ENCODE peak calls at places on chromosomes 2 and 18, in six cellular contexts. K, W, A, C, E and P are unnamed samples.

GRCh38 chr2:189835855-189836558 is 51.8 kb downstream of the PMS1 start:
- DNase-seq in K (no peak), W (no peak), A (no peak), C (no peak), E (no peak), P (no peak)

GRCh38 chr2:235051436-235052260 is 99.8 kb downstream of the SH3BP4 start:
- DNase-seq in K (no peak), W (no peak), A (no peak), E (peak), C (no peak), P (no peak)

GRCh38 chr2:48824116-48824515 is 68.6 kb upstream of the LHCGR start:
- DNase-seq in C (no peak), A (no peak), E (no peak), W (no peak), K (no peak), P (no peak)

GRCh38 chr18:54378057-54378456 is 20.4 kb downstream of the C18orf54 start:
- DNase-seq in C (no peak), W (no peak), K (no peak), A (no peak), E (no peak), P (no peak)

GRCh38 chr2:85161626-85161960 is 28.4 kb downstream of the TCF7L1 start:
- DNase-seq in E (no peak), A (no peak), C (no peak), K (no peak), W (no peak), P (no peak)

GRCh38 chr18:45245036-45245638 is 370.1 kb upstream of the SLC14A2 start:
- DNase-seq in E (no peak), C (no peak), W (no peak), K (no peak), A (no peak), P (no peak)

GRCh38 chr2:147818741-147819140 is 26.1 kb upstream of the ACVR2A start:
- DNase-seq in K (no peak), C (no peak), A (no peak), E (no peak), W (no peak), P (no peak)

GRCh38 chr2:85933753-85934594 is 45.2 kb upstream of the ST3GAL5 start:
- DNase-seq in A (no peak), K (no peak), W (peak), E (no peak), C (no peak), P (no peak)

GRCh38 chr2:103132536-103133217 is 370.8 kb downstream of the TMEM182 start:
- DNase-seq in C (no peak), E (no peak), W (no peak), K (no peak), A (no peak), P (no peak)

GRCh38 chr18:41436772-41437171 is 518.3 kb upstream of the PIK3C3 start:
- DNase-seq in W (no peak), C (no peak), K (no peak), A (no peak), E (no peak), P (no peak)

GRCh38 chr2:124027182-124027581 is 2.1 kb downstream of the CNTNAP5 start:
- DNase-seq in E (peak), K (no peak), A (peak), W (peak), C (no peak), P (peak)

GRCh38 chr2:10901565-10901964 is 10.2 kb upstream of the KCNF1 start:
- DNase-seq in C (no peak), W (no peak), E (no peak), K (no peak), A (no peak), P (no peak)

GRCh38 chr2:166882851-166883250 is 5.4 kb upstream of the XIRP2 start:
- DNase-seq in W (no peak), K (no peak), E (no peak), C (no peak), A (no peak), P (no peak)

GRCh38 chr2:65231121-65231520 is 3.5 kb downstream of the ACTR2 start:
- DNase-seq in K (no peak), A (no peak), E (no peak), W (no peak), C (no peak), P (no peak)

GRCh38 chr2:217986256-217986961 is 16.4 kb downstream of the TNS1 start:
- DNase-seq in E (no peak), K (no peak), C (no peak), A (no peak), W (no peak), P (no peak)

GRCh38 chr2:234950435-234950729 is 1.4 kb upstream of the SH3BP4 start:
- DNase-seq in E (no peak), A (no peak), C (no peak), K (no peak), W (no peak), P (no peak)

GRCh38 chr2:113157108-113157896 is 16.5 kb upstream of the PSD4 start:
- DNase-seq in K (no peak), A (no peak), C (no peak), E (peak), W (peak), P (peak)

GRCh38 chr2:67612576-67612981 is 215.4 kb downstream of the ETAA1 start:
- DNase-seq in C (no peak), W (no peak), K (no peak), A (no peak), E (no peak), P (no peak)

GRCh38 chr2:48127612-48128191 is 221.4 kb upstream of the FBXO11 start:
- DNase-seq in W (no peak), C (no peak), E (no peak), K (no peak), A (no peak), P (no peak)

GRCh38 chr2:12051831-12052230 is 305.4 kb downstream of the LPIN1 start:
- DNase-seq in W (no peak), E (no peak), C (no peak), A (no peak), K (no peak), P (no peak)

GRCh38 chr2:43276962-43277383 is 50.6 kb upstream of the ZFP36L2 start:
- DNase-seq in E (peak), A (no peak), K (no peak), C (no peak), W (no peak), P (peak)

GRCh38 chr18:70288851-70289328 is at the start of gene SOCS6:
- DNase-seq in A (no peak), E (peak), C (peak), W (peak), K (no peak), P (peak)
- TF ChIP-seq POLR2A in A (peak), E (no peak), C (peak), W (peak), K (peak), P (peak)

DNA sequence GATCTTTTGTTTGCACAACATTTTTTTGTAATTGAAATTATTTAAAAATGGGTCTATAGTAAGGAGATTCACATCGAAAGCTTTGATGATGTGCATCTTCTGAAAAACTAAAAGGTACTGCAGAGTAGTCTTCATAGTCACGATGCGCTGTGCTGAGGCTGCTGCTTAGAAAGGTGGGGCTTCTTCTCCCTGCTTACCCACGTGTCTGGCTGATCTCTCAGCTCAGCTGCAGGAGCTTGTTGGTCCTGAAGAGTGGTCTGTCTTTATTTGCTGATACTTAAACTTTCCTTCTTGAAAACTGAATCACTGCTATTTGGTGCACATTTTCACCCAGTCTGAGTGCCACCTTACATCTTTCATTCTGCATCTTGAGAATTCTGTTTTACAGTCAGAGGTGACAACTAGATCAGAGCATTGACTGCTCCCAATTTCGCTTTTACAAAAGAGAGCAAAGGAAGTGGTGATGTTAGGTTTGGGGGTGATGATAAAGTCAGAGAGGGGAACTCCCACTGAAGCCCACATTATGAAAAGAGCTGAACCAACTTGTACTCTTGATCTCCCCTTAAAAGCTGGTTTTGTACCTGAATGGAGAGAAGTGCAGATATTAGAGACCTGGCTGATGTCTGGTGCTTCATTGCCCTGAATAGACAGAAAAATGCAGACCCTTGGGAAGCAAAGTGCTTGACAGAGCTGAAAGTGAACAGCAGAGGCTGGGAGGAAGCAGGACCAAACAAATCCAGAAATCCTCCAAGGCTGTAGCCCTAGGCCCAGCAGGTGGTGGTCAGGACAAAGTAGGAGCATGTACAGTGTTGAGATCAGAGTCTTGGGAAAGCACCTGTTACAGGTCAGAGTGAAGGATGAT is 984.5 kb downstream of the TSN start:
- DNase-seq in K (no peak), C (no peak), E (no peak), W (no peak), A (peak), P (no peak)
- TF ChIP-seq POLR2AphosphoS5 in K (no peak), C (no peak), E (no peak), W (no peak), A (no peak), P (no peak)

DNA sequence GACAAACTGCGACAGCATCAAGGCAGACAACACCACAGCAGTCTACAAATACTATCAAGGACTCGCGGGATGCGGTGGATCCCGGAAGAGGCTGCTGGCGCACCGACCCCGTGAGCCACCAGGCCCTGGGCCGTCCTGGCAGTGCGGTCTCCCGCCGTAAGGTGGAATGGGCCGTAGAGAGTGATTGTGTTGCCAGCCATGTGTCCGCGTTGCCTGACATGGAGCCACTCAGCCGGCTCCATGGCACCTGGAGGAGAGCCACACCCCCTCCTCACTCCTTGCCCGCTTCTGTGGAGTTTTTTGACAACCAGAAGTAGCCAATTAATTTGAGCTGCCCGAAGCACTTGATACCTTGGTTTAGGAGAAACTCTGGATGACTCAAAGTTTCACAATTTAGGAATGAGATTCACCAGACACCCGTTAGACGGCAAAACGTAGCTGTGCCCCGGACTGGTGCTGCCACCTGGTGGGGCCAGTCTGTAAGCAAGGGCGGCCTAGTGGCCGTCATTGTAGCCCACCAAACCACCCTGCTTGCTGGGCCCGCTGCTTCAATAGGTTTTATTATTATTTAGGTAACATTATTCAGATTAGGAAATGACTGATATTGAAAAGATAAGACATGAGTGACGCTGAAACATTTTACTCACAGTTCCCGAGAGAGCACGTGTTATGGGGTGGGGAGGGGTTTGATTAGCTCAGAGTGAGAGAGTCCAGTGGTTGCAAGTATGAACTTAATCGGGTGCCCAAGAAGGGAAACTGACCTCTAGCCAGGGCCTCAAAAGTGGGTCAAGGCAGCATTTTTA is 10.2 kb upstream of the IMP4 start:
- DNase-seq in E (peak), C (no peak), A (no peak), K (peak), W (peak), P (peak)
- TF ChIP-seq POLR2A in E (no peak), C (no peak), A (no peak), K (no peak), W (no peak), P (no peak)

GRCh38 chr2:227717687-227718567 is at the start of gene SLC19A3:
- DNase-seq in C (peak), A (no peak), W (peak), E (peak), K (no peak), P (peak)
- TF ChIP-seq POLR2AphosphoS5 in C (no peak), A (no peak), W (no peak), E (peak), K (no peak), P (no peak)

GRCh38 chr2:32627901-32628645 is at the start of gene TTC27:
- DNase-seq in K (peak), W (peak), C (peak), E (peak), A (peak), P (peak)
- TF ChIP-seq POLR2A in K (peak), W (peak), C (peak), E (no peak), A (peak), P (peak)

GRCh38 chr2:222830164-222830563 is 30.7 kb upstream of the ACSL3 start:
- DNase-seq in K (no peak), W (peak), C (no peak), E (no peak), A (no peak), P (no peak)
- TF ChIP-seq POLR2AphosphoS5 in K (no peak), W (peak), C (no peak), E (no peak), A (no peak), P (no peak)

DNA sequence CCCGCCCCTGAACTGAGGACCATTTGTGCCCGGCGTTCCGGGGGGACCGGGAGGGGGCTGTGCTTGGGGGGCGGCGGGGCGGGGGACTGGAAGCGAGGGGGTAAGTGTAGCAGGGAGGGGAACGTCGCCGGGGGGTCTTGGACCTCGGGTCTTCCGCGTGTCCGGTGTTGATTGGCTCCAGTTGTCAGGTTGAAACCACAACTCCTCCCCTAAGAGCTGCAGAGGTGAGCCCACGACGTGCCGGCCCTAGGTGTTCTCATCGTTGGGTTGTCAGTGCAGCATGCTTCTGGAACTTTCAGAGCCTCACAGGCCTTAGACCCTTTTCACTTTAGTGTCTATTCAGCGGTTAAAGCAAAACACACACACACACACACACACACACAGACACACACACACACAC is 6.6 kb upstream of the DLX2 start:
- DNase-seq in K (no peak), C (no peak), A (no peak), E (no peak), W (no peak), P (no peak)
- TF ChIP-seq POLR2A in K (no peak), C (no peak), A (no peak), E (no peak), W (no peak), P (no peak)

GRCh38 chr18:63298393-63299015 is 21.1 kb downstream of the BCL2 start:
- DNase-seq in C (no peak), A (no peak), E (no peak), K (no peak), W (no peak), P (no peak)
- TF ChIP-seq POLR2AphosphoS5 in C (no peak), A (no peak), E (no peak), K (no peak), W (no peak), P (no peak)

GRCh38 chr2:106130251-106130998 is 63.7 kb downstream of the UXS1 start:
- DNase-seq in E (no peak), W (no peak), K (no peak), A (no peak), C (no peak), P (no peak)
- TF ChIP-seq POLR2A in E (no peak), W (no peak), K (no peak), A (no peak), C (no peak), P (no peak)

GRCh38 chr2:151200844-151201243 is 60.8 kb downstream of the RBM43 start:
- DNase-seq in A (no peak), E (no peak), W (no peak), C (no peak), K (no peak), P (no peak)
- TF ChIP-seq POLR2AphosphoS5 in A (no peak), E (no peak), W (no peak), C (no peak), K (no peak), P (no peak)